ENCODE peak calls at places on chromosomes 12 and 14, in nine cellular contexts. T is Panc1, B is osteocyte, O is RWPE1, U is fibroblast of mammary gland, Y is A549, L is GM10248, H is AG10803, K is MM.1S. W is an unnamed sample.

GRCh38 chr12:101209319-101210302 is at the start of gene SLC5A8:
- DNase-seq in T (no peak), B (no peak), O (no peak), U (no peak), Y (no peak), L (no peak), H (no peak), K (no peak), W (peak)

GRCh38 chr12:111446631-111447570 is 41.2 kb downstream of the SH2B3 start:
- DNase-seq in T (no peak), B (peak), O (no peak), U (no peak), Y (no peak), L (no peak), H (no peak), K (no peak), W (peak)

GRCh38 chr14:58628381-58628780 is 9.4 kb upstream of the DACT1 start:
- DNase-seq in T (no peak), B (no peak), O (no peak), U (no peak), Y (no peak), L (no peak), H (no peak), K (no peak), W (no peak)

GRCh38 chr12:28582687-28583376 is 392.6 kb downstream of the CCDC91 start:
- DNase-seq in T (no peak), B (no peak), O (no peak), U (no peak), Y (no peak), L (no peak), H (no peak), K (no peak), W (no peak)

GRCh38 chr12:6383572-6384498 is at the start of gene LTBR:
- DNase-seq in T (no peak), B (no peak), O (peak), U (peak), Y (peak), L (peak), H (peak), K (no peak), W (peak)

GRCh38 chr12:16385779-16386646 is 38.6 kb downstream of the MGST1 start:
- DNase-seq in T (peak), B (no peak), O (peak), U (peak), Y (peak), L (peak), H (peak), K (no peak), W (peak)

GRCh38 chr12:124862768-124863408 is 776 bp downstream of the SCARB1 start:
- DNase-seq in T (no peak), B (no peak), O (peak), U (peak), Y (peak), L (peak), H (peak), K (peak), W (no peak)

GRCh38 chr12:130185455-130186100 is 23.3 kb downstream of the FZD10 start:
- DNase-seq in T (no peak), B (no peak), O (no peak), U (no peak), Y (no peak), L (no peak), H (no peak), K (no peak), W (no peak)

GRCh38 chr12:92706594-92706993 is 3.8 kb downstream of the PLEKHG7 start:
- DNase-seq in T (no peak), B (no peak), O (no peak), U (no peak), Y (no peak), L (no peak), H (no peak), K (no peak), W (no peak)

GRCh38 chr12:92698466-92698865 is 4.3 kb upstream of the PLEKHG7 start:
- DNase-seq in T (no peak), B (no peak), O (no peak), U (no peak), Y (no peak), L (no peak), H (no peak), K (no peak), W (no peak)

GRCh38 chr12:92703777-92704176 is 988 bp downstream of the PLEKHG7 start:
- DNase-seq in T (no peak), B (no peak), O (no peak), U (no peak), Y (no peak), L (no peak), H (no peak), K (no peak), W (no peak)

GRCh38 chr12:92702754-92703679 is at the start of gene PLEKHG7:
- DNase-seq in T (no peak), B (no peak), O (no peak), U (no peak), Y (no peak), L (peak), H (no peak), K (peak), W (no peak)

DNA sequence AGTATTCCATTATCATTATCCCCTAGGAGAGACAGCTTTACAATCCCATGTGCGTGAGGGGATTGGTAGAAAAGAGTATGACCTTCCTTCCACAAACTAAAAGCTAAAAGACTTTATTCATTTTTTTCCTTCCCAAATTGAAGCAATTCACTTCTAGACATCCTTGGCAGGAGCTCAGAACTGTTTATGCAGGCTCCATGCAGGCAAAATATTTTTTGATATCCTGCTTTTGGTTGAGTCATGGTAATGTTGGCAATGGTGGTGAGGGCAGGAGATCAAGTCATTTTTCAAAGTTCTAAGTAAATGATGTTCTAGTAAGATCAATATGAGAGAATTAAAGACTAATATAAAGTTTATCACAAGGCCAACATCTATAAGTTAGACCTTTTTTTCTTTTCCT is 1.3 kb upstream of the PLEKHG7 start:
- DNase-seq in T (no peak), B (no peak), O (no peak), U (peak), Y (no peak), L (no peak), H (no peak), K (no peak), W (no peak)
- TF ChIP-seq CTCF in T (no peak), B (no peak), O (no peak), U (no peak), Y (no peak), L (no peak), H (no peak), K (no peak), W (no peak)

GRCh38 chr14:36070056-36071043 is 106.2 kb downstream of the PTCSC3 start:
- DNase-seq in T (peak), B (no peak), O (peak), U (peak), Y (peak), L (peak), H (peak), K (peak), W (peak)
- TF ChIP-seq CTCF in T (peak), B (peak), O (peak), U (peak), Y (peak), L (peak), H (peak), K (peak), W (peak)

DNA sequence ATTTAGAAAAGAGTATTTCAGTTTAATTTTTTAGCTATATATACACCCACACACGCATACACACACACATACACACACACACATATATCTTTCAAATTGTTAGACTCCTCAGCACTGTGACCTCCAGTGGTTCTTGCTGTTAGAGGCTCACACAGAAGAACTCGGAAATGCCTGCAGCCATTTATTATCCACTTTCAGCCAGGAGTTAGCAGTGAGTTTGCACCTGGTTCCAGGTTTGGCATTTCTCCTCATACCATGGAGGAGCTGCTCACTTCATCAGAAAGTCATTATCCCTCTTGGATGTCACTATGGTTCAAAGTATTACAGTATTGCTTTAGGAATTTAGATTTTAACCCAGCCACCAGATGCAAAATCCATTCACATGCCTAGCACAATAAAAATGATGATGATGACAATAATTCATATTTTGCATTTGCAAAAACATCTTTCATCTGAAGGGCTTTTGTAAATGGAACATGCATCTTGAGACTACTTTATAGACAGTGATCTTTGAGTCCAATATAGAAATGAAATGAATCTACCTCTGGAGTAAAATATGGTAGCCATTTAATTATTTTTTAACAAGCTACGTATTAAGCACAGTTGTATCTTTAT is 42.3 kb downstream of the NPAS3 start:
- DNase-seq in T (no peak), B (no peak), O (no peak), U (no peak), Y (no peak), L (no peak), H (no peak), K (no peak), W (no peak)
- TF ChIP-seq CTCF in T (no peak), B (no peak), O (no peak), U (no peak), Y (no peak), L (no peak), H (no peak), K (no peak), W (no peak)

DNA sequence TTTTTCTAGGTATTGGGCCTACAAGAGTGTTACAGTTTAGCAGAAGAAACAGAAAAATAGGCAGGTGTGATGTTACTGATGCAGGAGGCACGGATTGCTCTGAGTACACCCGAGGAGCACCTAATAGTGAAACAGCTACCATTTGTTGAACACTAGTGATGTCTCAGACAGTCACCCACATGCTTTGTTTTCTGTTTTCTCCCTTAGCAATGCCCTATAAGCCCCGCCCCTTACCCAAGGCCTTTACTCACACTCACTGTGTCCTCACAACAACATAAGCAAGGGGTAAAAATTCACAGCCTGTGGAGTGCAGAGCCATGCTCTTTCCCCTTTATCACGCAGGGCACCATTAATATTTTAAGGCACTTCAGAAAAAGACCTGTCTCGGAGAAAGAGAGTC is 25.7 kb downstream of the MAPK1IP1L start:
- DNase-seq in T (no peak), B (no peak), O (peak), U (peak), Y (no peak), L (no peak), H (peak), K (no peak), W (no peak)
- TF ChIP-seq CTCF in T (no peak), B (no peak), O (no peak), U (no peak), Y (no peak), L (no peak), H (no peak), K (no peak), W (no peak)

GRCh38 chr14:96501383-96501745 is 818 bp upstream of the PAPOLA start:
- DNase-seq in T (no peak), B (no peak), O (peak), U (no peak), Y (no peak), L (no peak), H (no peak), K (peak), W (peak)

GRCh38 chr14:96502621-96503251 is 554 bp downstream of the PAPOLA start:
- DNase-seq in T (no peak), B (peak), O (peak), U (peak), Y (peak), L (peak), H (peak), K (peak), W (peak)

GRCh38 chr14:96497087-96497486 is 5.1 kb upstream of the PAPOLA start:
- DNase-seq in T (no peak), B (no peak), O (peak), U (no peak), Y (no peak), L (peak), H (no peak), K (peak), W (no peak)

GRCh38 chr14:96497586-96497985 is 4.6 kb upstream of the PAPOLA start:
- DNase-seq in T (no peak), B (no peak), O (no peak), U (no peak), Y (no peak), L (no peak), H (no peak), K (no peak), W (no peak)

GRCh38 chr14:96501746-96502620 is at the start of gene PAPOLA:
- DNase-seq in T (peak), B (peak), O (peak), U (peak), Y (peak), L (peak), H (peak), K (peak), W (peak)
- TF ChIP-seq CTCF in T (no peak), B (peak), O (no peak), U (no peak), Y (no peak), L (no peak), H (peak), K (peak), W (no peak)

DNA sequence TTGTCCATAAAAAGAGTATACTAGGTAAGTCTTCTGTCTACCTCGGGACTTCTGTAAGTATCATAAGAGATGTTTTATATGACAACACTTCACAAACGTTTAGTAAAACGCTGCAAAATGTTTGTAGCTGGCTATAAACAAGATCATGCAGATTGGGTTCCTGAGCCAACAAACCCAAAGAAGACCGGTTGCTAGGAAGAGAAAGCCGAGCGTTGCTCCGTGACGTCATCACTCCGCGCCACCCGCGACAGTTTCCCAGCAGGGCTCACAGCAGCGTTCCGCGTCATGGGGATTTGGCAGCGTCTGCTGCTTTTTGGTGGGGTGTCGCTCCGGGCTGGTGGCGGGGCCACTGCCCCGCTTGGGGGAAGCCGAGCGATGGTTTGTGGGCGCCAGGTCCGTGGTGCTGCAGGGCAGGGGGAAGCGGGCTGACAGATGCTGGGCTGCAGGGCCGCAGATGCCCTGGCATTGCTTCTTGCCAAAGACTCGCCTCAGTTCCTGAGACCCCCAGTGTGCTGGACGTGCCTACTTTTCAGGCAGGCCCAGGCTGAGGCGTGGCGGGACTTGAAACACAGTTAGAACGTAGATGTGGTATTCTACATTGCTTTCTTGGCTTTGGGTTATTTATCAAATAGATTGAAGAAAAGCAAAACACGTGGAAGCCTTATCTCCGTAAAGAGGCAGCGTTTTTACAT is at the start of gene NUBPL:
- DNase-seq in T (peak), B (peak), O (peak), U (peak), Y (peak), L (peak), H (peak), K (peak), W (peak)
- TF ChIP-seq CTCF in T (no peak), B (no peak), O (no peak), U (no peak), Y (no peak), L (no peak), H (no peak), K (no peak), W (no peak)

GRCh38 chr14:102499401-102500189 is 10.0 kb downstream of the ANKRD9 start:
- DNase-seq in T (no peak), B (no peak), O (no peak), U (no peak), Y (no peak), L (no peak), H (no peak), K (no peak), W (no peak)

GRCh38 chr14:102496331-102496691 is 13.3 kb downstream of the ANKRD9 start:
- DNase-seq in T (no peak), B (no peak), O (no peak), U (no peak), Y (no peak), L (no peak), H (no peak), K (no peak), W (no peak)

GRCh38 chr14:102498678-102499265 is 10.8 kb downstream of the ANKRD9 start:
- DNase-seq in T (no peak), B (no peak), O (no peak), U (no peak), Y (no peak), L (no peak), H (no peak), K (no peak), W (no peak)

GRCh38 chr14:102496955-102497744 is 12.4 kb downstream of the ANKRD9 start:
- DNase-seq in T (no peak), B (no peak), O (no peak), U (no peak), Y (no peak), L (no peak), H (no peak), K (no peak), W (no peak)

DNA sequence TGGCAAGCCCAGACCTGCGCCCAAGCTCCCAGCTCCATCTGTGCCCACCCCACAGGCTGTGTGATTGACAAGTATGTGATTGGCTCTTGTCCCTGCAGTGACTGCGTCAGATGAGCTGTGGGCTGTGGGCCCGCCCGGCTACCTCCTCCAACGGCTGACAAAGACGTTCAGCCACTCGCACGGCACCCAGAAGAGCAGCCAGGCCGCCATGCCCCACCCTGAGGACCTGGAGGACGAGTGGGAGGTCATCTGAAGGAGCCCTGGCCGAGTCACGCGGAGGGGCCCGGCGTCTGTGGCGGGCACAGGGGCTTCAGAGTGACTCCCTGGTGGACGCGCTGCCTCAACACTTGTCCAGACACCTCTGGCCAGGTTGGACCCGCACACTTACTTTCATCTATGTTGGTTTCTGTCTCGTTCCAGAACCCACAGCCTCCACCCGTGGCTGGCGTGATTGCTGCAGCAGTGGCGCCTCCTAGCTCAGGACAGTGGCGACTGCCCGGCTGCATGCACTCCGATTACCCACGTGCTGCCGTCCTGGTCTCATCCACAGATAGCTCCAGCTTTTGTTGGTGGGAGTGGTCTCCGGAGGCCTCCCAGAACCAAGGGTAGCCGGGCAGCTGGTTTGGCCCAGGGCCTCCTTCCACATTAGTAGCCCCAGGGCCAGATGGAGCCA is 11.4 kb downstream of the ANKRD9 start:
- DNase-seq in T (no peak), B (no peak), O (no peak), U (peak), Y (no peak), L (no peak), H (no peak), K (no peak), W (no peak)
- TF ChIP-seq CTCF in T (no peak), B (peak), O (no peak), U (no peak), Y (peak), L (peak), H (no peak), K (no peak), W (no peak)

DNA sequence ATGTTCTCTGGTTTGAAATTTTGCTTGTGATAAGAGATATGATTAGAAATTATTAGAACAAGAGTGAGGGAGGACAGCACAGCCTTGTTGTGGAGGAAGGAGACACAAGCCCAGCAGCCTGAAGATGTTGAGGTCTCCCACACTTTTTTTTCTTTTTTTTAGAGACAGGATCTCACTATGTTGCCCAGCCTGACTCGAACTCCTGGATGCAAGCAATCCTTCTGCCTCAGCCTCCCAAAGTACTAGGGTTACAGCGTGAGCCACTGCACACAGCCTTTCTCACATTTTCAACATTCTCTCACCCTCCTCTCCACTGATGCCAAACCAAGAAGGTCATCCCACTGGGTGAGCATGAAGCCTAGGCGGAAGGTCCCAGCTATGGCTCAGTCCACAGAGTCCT is 4.9 kb upstream of the KRT8 start:
- DNase-seq in T (no peak), B (no peak), O (no peak), U (no peak), Y (no peak), L (no peak), H (no peak), K (no peak), W (no peak)
- TF ChIP-seq CTCF in T (no peak), B (no peak), O (no peak), U (no peak), Y (no peak), L (no peak), H (no peak), K (no peak), W (no peak)

GRCh38 chr14:50106178-50106577 is 10.2 kb downstream of the VCPKMT start:
- DNase-seq in T (no peak), B (no peak), O (no peak), U (no peak), Y (no peak), L (no peak), H (no peak), K (no peak), W (no peak)

GRCh38 chr14:50110323-50111037 is 5.9 kb downstream of the VCPKMT start:
- DNase-seq in T (no peak), B (no peak), O (no peak), U (no peak), Y (no peak), L (no peak), H (no peak), K (no peak), W (no peak)

GRCh38 chr14:50107850-50108249 is 8.5 kb downstream of the VCPKMT start:
- DNase-seq in T (no peak), B (no peak), O (no peak), U (no peak), Y (no peak), L (no peak), H (no peak), K (no peak), W (no peak)

GRCh38 chr14:50113381-50113811 is 3.0 kb downstream of the VCPKMT start:
- DNase-seq in T (no peak), B (no peak), O (no peak), U (no peak), Y (no peak), L (peak), H (no peak), K (peak), W (no peak)

GRCh38 chr14:50109342-50109741 is 7.0 kb downstream of the VCPKMT start:
- DNase-seq in T (no peak), B (no peak), O (no peak), U (peak), Y (no peak), L (no peak), H (peak), K (no peak), W (peak)
- TF ChIP-seq CTCF in T (peak), B (peak), O (no peak), U (peak), Y (peak), L (no peak), H (peak), K (no peak), W (peak)